ENCODE peak calls at places on chromosomes 16 and 17, in seven cellular contexts. F is endothelial cell of umbilical vein, R is uterus, B is tibial nerve, N is left ventricle myocardium inferior, K is heart left ventricle, E is hepatocyte. Y is an unnamed sample. For H3K36me3 and H3K27me3, the result is how much of the 10 kb centered on the place peaks cover.

GRCh38 chr17:40517286-40517662 is 15.9 kb upstream of the TNS4 start:
- DNase-seq in F (no peak), R (no peak), B (no peak), N (no peak), K (no peak), E (no peak), Y (no peak)

GRCh38 chr17:82475458-82475857 is 16.9 kb downstream of the NARF start:
- DNase-seq in F (no peak), R (no peak), B (no peak), N (no peak), K (no peak), E (no peak), Y (no peak)

GRCh38 chr16:15482068-15482747 is 47.8 kb downstream of the BMERB1 start:
- DNase-seq in F (peak), R (peak), B (no peak), N (peak), K (no peak), E (peak), Y (peak)

GRCh38 chr16:72042157-72042660 is 12.1 kb upstream of the HP start:
- DNase-seq in F (peak), R (peak), B (no peak), N (no peak), K (no peak), E (no peak), Y (no peak)

GRCh38 chr17:32917842-32918241 is 10.1 kb upstream of the TMEM98 start:
- DNase-seq in F (no peak), R (no peak), B (no peak), N (no peak), K (no peak), E (no peak), Y (no peak)

GRCh38 chr16:785563-786535 is 2.3 kb downstream of the RPUSD1 start:
- DNase-seq in F (peak), R (peak), B (peak), N (peak), K (peak), E (peak), Y (no peak)

GRCh38 chr17:77610980-77611641 is 347.4 kb upstream of the TNRC6C start:
- DNase-seq in F (no peak), R (no peak), B (no peak), N (no peak), K (no peak), E (no peak), Y (no peak)

GRCh38 chr16:2879854-2880508 is 3.0 kb upstream of the FLYWCH2 start:
- DNase-seq in F (no peak), R (no peak), B (no peak), N (no peak), K (no peak), E (no peak), Y (no peak)

GRCh38 chr16:79006762-79007161 is 593.8 kb downstream of the MAF start:
- DNase-seq in F (no peak), R (no peak), B (no peak), N (no peak), K (no peak), E (no peak), Y (no peak)

GRCh38 chr16:73949574-73950348 is 346.9 kb upstream of the PSMD7 start:
- DNase-seq in F (no peak), R (peak), B (peak), N (no peak), K (no peak), E (peak), Y (peak)

GRCh38 chr16:50573947-50574751 is 26.0 kb downstream of the NKD1 start:
- DNase-seq in F (no peak), R (peak), B (no peak), N (no peak), K (no peak), E (peak), Y (no peak)

GRCh38 chr16:24009955-24010354 is 174.2 kb downstream of the PRKCB start:
- DNase-seq in F (no peak), R (no peak), B (no peak), N (no peak), K (no peak), E (no peak), Y (no peak)

GRCh38 chr16:57600952-57601580 is 27.4 kb upstream of the ADGRG1 start:
- DNase-seq in F (no peak), R (no peak), B (no peak), N (no peak), K (no peak), E (no peak), Y (no peak)

GRCh38 chr16:2022723-2023097 is 3.1 kb downstream of the NPW start:
- DNase-seq in F (no peak), R (no peak), B (no peak), N (no peak), K (no peak), E (peak), Y (no peak)

GRCh38 chr16:83248735-83249469 is 558.9 kb upstream of the HSBP1 start:
- DNase-seq in F (no peak), R (no peak), B (no peak), N (no peak), K (no peak), E (no peak), Y (no peak)

GRCh38 chr17:60971515-60972369 is 294.1 kb downstream of the BCAS3 start:
- DNase-seq in F (peak), R (peak), B (peak), N (no peak), K (no peak), E (peak), Y (peak)

DNA sequence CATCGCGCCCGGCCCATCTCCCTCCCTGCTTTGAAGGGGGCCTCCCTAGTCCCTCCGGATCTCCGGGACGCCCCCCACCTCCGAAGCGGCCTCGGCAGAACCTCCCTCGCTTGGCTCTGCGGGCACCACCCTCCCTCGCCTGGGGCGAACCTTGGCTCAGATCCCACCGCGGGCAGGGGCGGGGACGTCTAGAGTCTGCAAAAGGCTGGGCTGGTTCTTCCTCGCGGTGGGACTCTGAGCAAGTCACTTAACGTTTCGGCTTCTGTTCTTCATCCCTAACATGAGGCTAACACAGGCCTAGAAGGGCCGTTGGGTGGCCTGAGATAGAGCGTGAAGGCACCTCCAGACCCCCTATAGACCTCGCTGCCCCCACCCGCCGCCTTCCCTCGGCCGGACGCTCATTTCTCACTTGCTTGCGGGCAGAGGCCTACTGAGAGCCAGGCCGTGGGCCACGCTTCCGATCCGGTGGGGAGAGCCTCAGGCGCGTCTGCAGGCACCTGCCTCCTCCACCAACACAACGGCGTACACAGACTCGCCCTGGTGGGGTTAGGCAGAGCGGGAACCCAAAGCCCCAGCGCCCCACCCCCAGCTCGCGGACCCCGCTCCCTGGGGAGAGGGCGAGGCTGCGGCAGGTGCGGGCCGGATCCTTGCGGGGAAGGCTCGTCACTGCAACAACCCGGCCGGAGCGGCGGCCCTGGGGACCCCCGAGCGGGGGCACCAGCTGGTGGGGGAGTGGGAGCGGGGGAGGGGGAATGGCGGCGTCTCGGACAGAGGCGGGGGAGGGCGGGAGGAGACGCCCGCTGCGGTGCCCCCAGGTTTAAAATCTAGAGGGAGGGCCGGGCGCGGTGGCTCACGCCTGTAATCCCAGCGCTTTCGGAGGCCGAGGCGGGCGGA is 5.4 kb downstream of the MYO1C start:
- DNase-seq in F (peak), R (peak), B (peak), N (peak), K (peak), E (peak), Y (no peak)
- TF ChIP-seq CTCF in F (no peak), R (no peak), B (no peak), N (no peak), K (no peak), E (no peak), Y (no peak)

DNA sequence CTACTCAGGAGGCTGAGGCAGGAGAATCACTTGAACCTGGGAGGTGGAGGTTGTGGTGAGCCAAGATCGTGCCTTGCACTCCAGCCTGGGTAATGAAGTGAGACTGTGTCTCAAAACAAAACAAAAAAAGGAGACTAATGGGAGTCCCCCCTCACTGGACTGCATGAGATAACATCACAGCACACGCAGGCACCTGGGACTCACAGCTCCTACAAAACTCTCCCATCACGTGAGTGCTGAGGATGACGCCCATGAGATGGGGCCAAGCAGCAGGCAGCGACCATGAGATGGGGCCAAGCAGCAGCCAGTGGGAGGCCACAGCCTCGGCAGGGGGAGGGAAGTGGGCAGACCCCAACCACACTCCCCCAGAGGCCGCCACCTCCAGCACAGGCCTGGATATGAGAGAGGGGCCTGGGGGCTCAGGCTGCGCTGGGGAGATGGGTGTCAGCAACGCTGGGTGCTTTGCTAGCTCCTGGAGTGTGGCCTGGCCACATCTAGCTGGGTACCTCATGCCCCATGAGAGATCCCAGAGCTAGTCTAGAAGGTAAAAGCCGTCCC is 15.4 kb downstream of the DNAAF8 start:
- DNase-seq in F (no peak), R (no peak), B (no peak), N (no peak), K (peak), E (no peak), Y (no peak)
- H3K36me3 ChIP-seq in F (under half), R (under half), B (under half), N (half or more), K (under half), E (under half), Y (under half)

GRCh38 chr17:34472363-34472762 is 107.0 kb upstream of the TMEM132E start:
- DNase-seq in F (no peak), R (no peak), B (no peak), N (no peak), K (no peak), E (no peak), Y (no peak)
- H3K27me3 ChIP-seq in F (under half), R (under half), B (under half), N (half or more), K (under half), E (under half), Y (under half)

GRCh38 chr17:28712037-28712704 is 483 bp upstream of the PROCA1 start:
- DNase-seq in F (no peak), R (peak), B (peak), N (peak), K (peak), E (peak), Y (no peak)
- TF ChIP-seq CTCF in F (no peak), R (no peak), B (no peak), N (no peak), K (peak), E (no peak), Y (no peak)

GRCh38 chr17:50358177-50358576 is 12.3 kb downstream of the XYLT2 start:
- DNase-seq in F (no peak), R (no peak), B (no peak), N (no peak), K (no peak), E (no peak), Y (no peak)
- H3K36me3 ChIP-seq in F (under half), R (under half), B (under half), N (half or more), K (under half), E (under half), Y (under half)

GRCh38 chr17:4583206-4583605 is 1.1 kb upstream of the SMTNL2 start:
- DNase-seq in F (no peak), R (no peak), B (no peak), N (no peak), K (no peak), E (no peak), Y (no peak)
- H3K27me3 ChIP-seq in F (under half), R (under half), B (half or more), N (under half), K (under half), E (under half), Y (half or more)

GRCh38 chr17:73586153-73586906 is 57.9 kb downstream of the SDK2 start:
- DNase-seq in F (no peak), R (no peak), B (no peak), N (no peak), K (no peak), E (no peak), Y (peak)

GRCh38 chr17:73586921-73587680 is 57.1 kb downstream of the SDK2 start:
- DNase-seq in F (no peak), R (no peak), B (no peak), N (peak), K (peak), E (peak), Y (no peak)

GRCh38 chr17:73584049-73584448 is 60.2 kb downstream of the SDK2 start:
- DNase-seq in F (no peak), R (no peak), B (no peak), N (no peak), K (no peak), E (no peak), Y (no peak)

GRCh38 chr17:73584987-73585386 is 59.3 kb downstream of the SDK2 start:
- DNase-seq in F (no peak), R (no peak), B (no peak), N (no peak), K (no peak), E (no peak), Y (no peak)

DNA sequence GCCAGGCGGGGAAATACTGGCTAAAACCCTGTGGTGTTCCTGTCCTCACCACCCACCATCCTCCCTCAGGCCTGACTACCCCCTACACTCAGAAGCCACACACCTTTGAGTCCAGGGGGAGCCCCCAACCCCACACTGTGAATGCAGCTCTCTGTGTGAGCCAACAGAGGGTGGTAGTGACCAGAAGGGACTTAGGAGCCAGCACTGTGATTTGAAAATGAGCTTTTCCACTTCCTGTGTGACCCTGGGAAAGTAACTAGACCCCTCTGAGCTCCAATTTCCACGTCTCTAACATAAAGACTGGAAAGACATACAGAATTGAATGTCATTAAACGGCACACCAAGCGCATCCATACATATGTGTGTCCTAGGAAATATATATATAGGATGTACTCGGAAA is 58.7 kb downstream of the SDK2 start:
- DNase-seq in F (no peak), R (no peak), B (no peak), N (no peak), K (no peak), E (no peak), Y (no peak)
- TF ChIP-seq CTCF in F (no peak), R (no peak), B (no peak), N (no peak), K (no peak), E (no peak), Y (no peak)

GRCh38 chr17:16050844-16051243 is 51.2 kb downstream of the TTC19 start:
- DNase-seq in F (no peak), R (no peak), B (no peak), N (no peak), K (no peak), E (no peak), Y (no peak)
- H3K36me3 ChIP-seq in F (under half), R (under half), B (under half), N (half or more), K (under half), E (under half), Y (under half)

DNA sequence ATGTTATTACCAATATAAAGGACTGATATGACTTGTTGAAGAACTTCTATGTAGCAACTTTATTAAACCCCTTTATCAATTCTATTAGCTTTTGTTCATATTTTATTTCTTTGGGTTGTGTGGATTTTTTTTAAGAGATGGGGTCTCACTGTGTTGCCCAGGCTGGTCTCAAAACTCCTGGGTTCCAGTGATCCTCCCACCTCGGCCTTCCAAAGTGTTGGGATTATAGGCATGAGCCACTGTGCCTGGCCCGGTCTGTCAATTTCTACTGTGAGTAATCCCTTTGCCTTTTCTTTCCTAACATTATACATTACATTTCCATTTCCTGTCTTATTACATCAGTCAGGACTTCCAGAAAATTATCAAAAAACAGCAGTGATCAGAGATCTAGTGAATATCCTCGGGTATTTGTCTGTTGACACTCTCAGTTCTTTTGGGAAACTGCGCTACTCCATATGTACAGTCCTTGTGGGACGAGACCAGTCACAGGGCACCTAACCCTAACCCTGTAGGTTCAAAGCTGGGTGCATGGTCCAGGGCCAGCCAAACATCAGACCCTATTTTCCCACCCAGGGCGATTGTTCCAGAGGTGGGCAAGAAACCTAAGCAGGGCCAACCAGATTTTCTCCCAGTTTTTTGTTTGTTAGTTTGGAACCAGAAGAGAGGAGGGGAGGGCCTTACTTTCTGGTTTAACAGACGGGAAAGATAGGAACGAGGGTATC is 1.7 kb upstream of the SLC47A1 start:
- DNase-seq in F (no peak), R (no peak), B (no peak), N (no peak), K (no peak), E (no peak), Y (no peak)
- H3K27me3 ChIP-seq in F (under half), R (under half), B (under half), N (under half), K (under half), E (under half), Y (under half)

GRCh38 chr16:54242199-54242598 is 44.4 kb downstream of the IRX3 start:
- DNase-seq in F (peak), R (no peak), B (no peak), N (no peak), K (no peak), E (no peak), Y (no peak)
- TF ChIP-seq CTCF in F (no peak), R (no peak), B (no peak), N (no peak), K (no peak), E (no peak), Y (no peak)

Y was measured in kidney epithelial cell.